ENCODE peak calls at places on chromosomes 12 and 14, in eight cellular contexts. H is RWPE2; Q is activated CD4-positive, alpha-beta T cell treated with anti-CD3 and anti-CD28 coated beads for 1 hour; V is NCI-H1436; S is kidney; D is head of caudate nucleus; E is HAP-1; P is lower leg skin. C is an unnamed sample.

GRCh38 chr14:104220225-104221070 is 82.1 kb downstream of the KIF26A start:
- DNase-seq in S (peak; percentile 66), P (no peak), E (no peak), V (no peak), Q (no peak), H (peak; percentile 60), D (no peak), C (no peak)

GRCh38 chr12:108495054-108495453 is 20.0 kb upstream of the FICD start:
- DNase-seq in E (peak; percentile 70), P (peak; percentile 15), H (no peak), V (no peak), Q (no peak), S (no peak), D (no peak), C (peak; percentile 38)

GRCh38 chr12:50185975-50186663 is 18.9 kb upstream of the CERS5 start:
- DNase-seq in V (peak; percentile 69), S (no peak), H (no peak), E (no peak), D (no peak), P (peak; percentile 48), Q (no peak), C (no peak)

GRCh38 chr14:91906374-91906773 is 39.0 kb upstream of the TC2N start:
- DNase-seq in H (no peak), V (no peak), E (no peak), Q (no peak), D (no peak), P (no peak), S (no peak), C (no peak)

GRCh38 chr12:1815814-1816729 is 4.3 kb upstream of the LRTM2 start:
- DNase-seq in S (no peak), Q (no peak), P (no peak), E (no peak), V (no peak), D (no peak), H (no peak), C (no peak)

GRCh38 chr12:55699471-55700055 is 8.1 kb downstream of the ITGA7 start:
- DNase-seq in D (no peak), E (no peak), S (no peak), P (peak; percentile 57), Q (no peak), V (no peak), H (peak; percentile 27), C (no peak)

GRCh38 chr12:104710940-104711725 is 247.0 kb downstream of the SLC41A2 start:
- DNase-seq in S (no peak), H (no peak), P (no peak), D (no peak), V (no peak), Q (no peak), E (no peak), C (no peak)

GRCh38 chr12:78457951-78458350 is 406.6 kb upstream of the SYT1 start:
- DNase-seq in P (no peak), D (no peak), E (no peak), Q (no peak), V (no peak), H (no peak), S (no peak), C (no peak)

GRCh38 chr12:116558280-116559079 is 701 bp upstream of the MAP1LC3B2 start:
- DNase-seq in E (no peak), S (no peak), P (peak; percentile 25), H (no peak), Q (no peak), D (no peak), V (no peak), C (no peak)

GRCh38 chr14:102510616-102511520 is 1.3 kb upstream of the ANKRD9 start:
- DNase-seq in P (no peak), V (no peak), H (peak; percentile 71), E (peak; percentile 87), D (no peak), Q (no peak), S (no peak), C (peak; percentile 33)

GRCh38 chr14:72318648-72319047 is 386.4 kb downstream of the RGS6 start:
- DNase-seq in Q (no peak), D (no peak), P (no peak), V (no peak), E (no peak), H (no peak), S (no peak), C (no peak)

GRCh38 chr12:121949643-121950397 is 31.4 kb downstream of the CFAP251 start:
- DNase-seq in H (no peak), Q (no peak), S (no peak), P (no peak), V (no peak), D (no peak), E (no peak), C (no peak)

GRCh38 chr14:71931492-71932228 is 569 bp upstream of the RGS6 start:
- DNase-seq in S (no peak), Q (no peak), H (no peak), E (peak; percentile 13), V (no peak), D (peak; percentile 35), P (no peak), C (peak; percentile 28)

GRCh38 chr14:32354716-32355115 is 25.6 kb downstream of the AKAP6 start:
- DNase-seq in D (no peak), E (peak; percentile 20), S (no peak), Q (no peak), P (no peak), V (no peak), H (peak; percentile 54), C (no peak)

GRCh38 chr12:50926415-50926814 is 25.9 kb upstream of the HIGD1C start:
- DNase-seq in H (no peak), P (no peak), S (no peak), Q (no peak), D (no peak), E (no peak), V (no peak), C (no peak)